ENCODE peak calls at places on chromosomes 1 and 21, in nine cellular contexts. One of them, this sample, is unnamed.

GRCh38 chr1:35031103-35031452 is 667 bp downstream of the ZMYM6 start:
- DNase-seq in Panc1: peak; percentile 10
- DNase-seq in prostate gland: peak; percentile 8
- DNase-seq in H7: peak; percentile 50
- DNase-seq in CD8-positive, alpha-beta T cell: peak; percentile 65
- DNase-seq in bronchial epithelial cell: peak; percentile 57
- DNase-seq in heart left ventricle: peak; percentile 11
- DNase-seq in ovary: peak; percentile 36
- DNase-seq in keratinocyte: no peak
- DNase-seq in this sample: peak; percentile 56

GRCh38 chr1:169307176-169307575 is 60.4 kb downstream of the NME7 start:
- DNase-seq in Panc1: no peak
- DNase-seq in prostate gland: no peak
- DNase-seq in H7: no peak
- DNase-seq in CD8-positive, alpha-beta T cell: no peak
- DNase-seq in bronchial epithelial cell: no peak
- DNase-seq in heart left ventricle: no peak
- DNase-seq in ovary: no peak
- DNase-seq in keratinocyte: no peak
- DNase-seq in this sample: no peak

GRCh38 chr21:46295177-46295711 is 9.1 kb downstream of the YBEY start:
- DNase-seq in Panc1: no peak
- DNase-seq in prostate gland: no peak
- DNase-seq in H7: peak; percentile 75
- DNase-seq in CD8-positive, alpha-beta T cell: no peak
- DNase-seq in bronchial epithelial cell: no peak
- DNase-seq in heart left ventricle: peak; percentile 31
- DNase-seq in ovary: no peak
- DNase-seq in keratinocyte: no peak
- DNase-seq in this sample: no peak

GRCh38 chr1:115478933-115479551 is 141.0 kb upstream of the NGF start:
- DNase-seq in Panc1: no peak
- DNase-seq in prostate gland: peak; percentile 24
- DNase-seq in H7: peak; percentile 57
- DNase-seq in CD8-positive, alpha-beta T cell: no peak
- DNase-seq in bronchial epithelial cell: peak; percentile 24
- DNase-seq in heart left ventricle: no peak
- DNase-seq in ovary: no peak
- DNase-seq in keratinocyte: no peak
- DNase-seq in this sample: no peak

GRCh38 chr1:43348809-43349593 is 9.8 kb upstream of the CDC20 start:
- DNase-seq in Panc1: peak; percentile 53
- DNase-seq in prostate gland: peak; percentile 87
- DNase-seq in H7: peak; percentile 100
- DNase-seq in CD8-positive, alpha-beta T cell: peak; percentile 90
- DNase-seq in bronchial epithelial cell: peak; percentile 67
- DNase-seq in heart left ventricle: peak; percentile 86
- DNase-seq in ovary: peak; percentile 75
- DNase-seq in keratinocyte: no peak
- DNase-seq in this sample: peak; percentile 92

GRCh38 chr1:230823835-230824485 is 44.4 kb downstream of the C1orf198 start:
- DNase-seq in Panc1: no peak
- DNase-seq in prostate gland: no peak
- DNase-seq in H7: no peak
- DNase-seq in CD8-positive, alpha-beta T cell: no peak
- DNase-seq in bronchial epithelial cell: peak; percentile 28
- DNase-seq in heart left ventricle: no peak
- DNase-seq in ovary: no peak
- DNase-seq in keratinocyte: no peak
- DNase-seq in this sample: no peak

GRCh38 chr21:44058652-44058964 is 46.5 kb downstream of the TRAPPC10 start:
- DNase-seq in Panc1: no peak
- DNase-seq in prostate gland: no peak
- DNase-seq in H7: no peak
- DNase-seq in CD8-positive, alpha-beta T cell: no peak
- DNase-seq in bronchial epithelial cell: no peak
- DNase-seq in heart left ventricle: no peak
- DNase-seq in ovary: no peak
- DNase-seq in keratinocyte: no peak
- DNase-seq in this sample: no peak

GRCh38 chr1:54950361-54951163 is 29.9 kb upstream of the TMEM61 start:
- DNase-seq in Panc1: peak; percentile 85
- DNase-seq in prostate gland: peak; percentile 75
- DNase-seq in H7: peak; percentile 81
- DNase-seq in CD8-positive, alpha-beta T cell: no peak
- DNase-seq in bronchial epithelial cell: peak; percentile 81
- DNase-seq in heart left ventricle: peak; percentile 52
- DNase-seq in ovary: peak; percentile 71
- DNase-seq in keratinocyte: no peak
- DNase-seq in this sample: peak; percentile 93

GRCh38 chr1:33163621-33164071 is 18.2 kb downstream of the TRIM62 start:
- DNase-seq in Panc1: no peak
- DNase-seq in prostate gland: no peak
- DNase-seq in H7: peak; percentile 67
- DNase-seq in CD8-positive, alpha-beta T cell: no peak
- DNase-seq in bronchial epithelial cell: no peak
- DNase-seq in heart left ventricle: no peak
- DNase-seq in ovary: no peak
- DNase-seq in keratinocyte: no peak
- DNase-seq in this sample: no peak

GRCh38 chr1:33159577-33159976 is 22.3 kb downstream of the TRIM62 start:
- DNase-seq in Panc1: no peak
- DNase-seq in prostate gland: no peak
- DNase-seq in H7: no peak
- DNase-seq in CD8-positive, alpha-beta T cell: no peak
- DNase-seq in bronchial epithelial cell: no peak
- DNase-seq in heart left ventricle: no peak
- DNase-seq in ovary: no peak
- DNase-seq in keratinocyte: no peak
- DNase-seq in this sample: no peak

GRCh38 chr1:33158366-33158765 is 23.5 kb downstream of the TRIM62 start:
- DNase-seq in Panc1: no peak
- DNase-seq in prostate gland: no peak
- DNase-seq in H7: no peak
- DNase-seq in CD8-positive, alpha-beta T cell: no peak
- DNase-seq in bronchial epithelial cell: no peak
- DNase-seq in heart left ventricle: no peak
- DNase-seq in ovary: no peak
- DNase-seq in keratinocyte: no peak
- DNase-seq in this sample: no peak

GRCh38 chr1:33162141-33162540 is 19.7 kb downstream of the TRIM62 start:
- DNase-seq in Panc1: no peak
- DNase-seq in prostate gland: no peak
- DNase-seq in H7: no peak
- DNase-seq in CD8-positive, alpha-beta T cell: no peak
- DNase-seq in bronchial epithelial cell: no peak
- DNase-seq in heart left ventricle: no peak
- DNase-seq in ovary: no peak
- DNase-seq in keratinocyte: no peak
- DNase-seq in this sample: no peak

GRCh38 chr1:33161061-33161681 is 20.7 kb downstream of the TRIM62 start:
- DNase-seq in Panc1: no peak
- DNase-seq in prostate gland: no peak
- DNase-seq in H7: peak; percentile 82
- DNase-seq in CD8-positive, alpha-beta T cell: no peak
- DNase-seq in bronchial epithelial cell: no peak
- DNase-seq in heart left ventricle: peak; percentile 77
- DNase-seq in ovary: peak; percentile 73
- DNase-seq in keratinocyte: no peak
- DNase-seq in this sample: peak; percentile 48
- H3K36me3 ChIP-seq in Panc1: no peaks in the 10 kb centered on the region
- H3K36me3 ChIP-seq in prostate gland: no peaks in the 10 kb centered on the region
- H3K36me3 ChIP-seq in H7: peaks cover 2% of the 10 kb centered on the region
- H3K36me3 ChIP-seq in CD8-positive, alpha-beta T cell: peaks cover 4% of the 10 kb centered on the region
- H3K36me3 ChIP-seq in bronchial epithelial cell: peaks cover 1% of the 10 kb centered on the region
- H3K36me3 ChIP-seq in heart left ventricle: peaks cover 24% of the 10 kb centered on the region
- H3K36me3 ChIP-seq in ovary: no peaks in the 10 kb centered on the region
- H3K36me3 ChIP-seq in keratinocyte: peaks cover 23% of the 10 kb centered on the region
- H3K36me3 ChIP-seq in this sample: no peaks in the 10 kb centered on the region

GRCh38 chr1:1567831-1568380 is 6.8 kb downstream of the SSU72 start:
- DNase-seq in Panc1: no peak
- DNase-seq in prostate gland: no peak
- DNase-seq in H7: peak; percentile 57
- DNase-seq in CD8-positive, alpha-beta T cell: no peak
- DNase-seq in bronchial epithelial cell: no peak
- DNase-seq in heart left ventricle: no peak
- DNase-seq in ovary: no peak
- DNase-seq in keratinocyte: no peak
- DNase-seq in this sample: no peak

GRCh38 chr1:1564278-1564677 is 10.4 kb downstream of the SSU72 start:
- DNase-seq in Panc1: no peak
- DNase-seq in prostate gland: no peak
- DNase-seq in H7: no peak
- DNase-seq in CD8-positive, alpha-beta T cell: no peak
- DNase-seq in bronchial epithelial cell: no peak
- DNase-seq in heart left ventricle: no peak
- DNase-seq in ovary: no peak
- DNase-seq in keratinocyte: no peak
- DNase-seq in this sample: no peak

GRCh38 chr1:1563688-1564087 is 11.0 kb downstream of the SSU72 start:
- DNase-seq in Panc1: no peak
- DNase-seq in prostate gland: no peak
- DNase-seq in H7: no peak
- DNase-seq in CD8-positive, alpha-beta T cell: no peak
- DNase-seq in bronchial epithelial cell: no peak
- DNase-seq in heart left ventricle: no peak
- DNase-seq in ovary: no peak
- DNase-seq in keratinocyte: no peak
- DNase-seq in this sample: peak; percentile 90

GRCh38 chr1:1567152-1567830 is 7.4 kb downstream of the SSU72 start:
- DNase-seq in Panc1: no peak
- DNase-seq in prostate gland: no peak
- DNase-seq in H7: no peak
- DNase-seq in CD8-positive, alpha-beta T cell: no peak
- DNase-seq in bronchial epithelial cell: no peak
- DNase-seq in heart left ventricle: no peak
- DNase-seq in ovary: no peak
- DNase-seq in keratinocyte: no peak
- DNase-seq in this sample: no peak

DNA sequence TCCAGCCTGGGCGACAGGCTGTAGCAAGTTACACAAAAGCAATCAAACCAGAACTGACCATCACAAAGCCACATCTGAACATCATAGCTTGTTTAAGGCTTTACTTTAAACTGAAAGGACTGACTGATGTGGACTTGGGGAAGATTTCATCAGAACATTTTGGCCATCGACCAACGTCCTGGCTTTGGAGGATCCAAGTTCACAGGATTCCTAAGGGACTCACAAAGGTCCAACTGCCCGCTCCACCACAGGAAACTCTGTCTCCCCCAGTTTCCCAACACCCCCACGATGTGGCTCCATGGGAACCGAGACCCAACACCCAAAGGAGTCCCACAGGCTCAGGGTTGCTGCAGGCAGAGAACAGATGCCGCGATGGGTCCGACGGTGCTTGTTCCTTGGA is 9.3 kb downstream of the SSU72 start:
- DNase-seq in Panc1: no peak
- DNase-seq in prostate gland: no peak
- DNase-seq in H7: no peak
- DNase-seq in CD8-positive, alpha-beta T cell: no peak
- DNase-seq in bronchial epithelial cell: no peak
- DNase-seq in heart left ventricle: no peak
- DNase-seq in ovary: no peak
- DNase-seq in keratinocyte: no peak
- DNase-seq in this sample: no peak
- H3K36me3 ChIP-seq in Panc1: peaks cover 11% of the 10 kb centered on the region
- H3K36me3 ChIP-seq in prostate gland: peaks cover 12% of the 10 kb centered on the region
- H3K36me3 ChIP-seq in H7: peaks cover 22% of the 10 kb centered on the region
- H3K36me3 ChIP-seq in CD8-positive, alpha-beta T cell: peaks cover 35% of the 10 kb centered on the region
- H3K36me3 ChIP-seq in bronchial epithelial cell: peaks cover 29% of the 10 kb centered on the region
- H3K36me3 ChIP-seq in heart left ventricle: peaks cover 52% of the 10 kb centered on the region
- H3K36me3 ChIP-seq in ovary: no peaks in the 10 kb centered on the region
- H3K36me3 ChIP-seq in keratinocyte: peaks cover 26% of the 10 kb centered on the region
- H3K36me3 ChIP-seq in this sample: peaks cover 65% of the 10 kb centered on the region

DNA sequence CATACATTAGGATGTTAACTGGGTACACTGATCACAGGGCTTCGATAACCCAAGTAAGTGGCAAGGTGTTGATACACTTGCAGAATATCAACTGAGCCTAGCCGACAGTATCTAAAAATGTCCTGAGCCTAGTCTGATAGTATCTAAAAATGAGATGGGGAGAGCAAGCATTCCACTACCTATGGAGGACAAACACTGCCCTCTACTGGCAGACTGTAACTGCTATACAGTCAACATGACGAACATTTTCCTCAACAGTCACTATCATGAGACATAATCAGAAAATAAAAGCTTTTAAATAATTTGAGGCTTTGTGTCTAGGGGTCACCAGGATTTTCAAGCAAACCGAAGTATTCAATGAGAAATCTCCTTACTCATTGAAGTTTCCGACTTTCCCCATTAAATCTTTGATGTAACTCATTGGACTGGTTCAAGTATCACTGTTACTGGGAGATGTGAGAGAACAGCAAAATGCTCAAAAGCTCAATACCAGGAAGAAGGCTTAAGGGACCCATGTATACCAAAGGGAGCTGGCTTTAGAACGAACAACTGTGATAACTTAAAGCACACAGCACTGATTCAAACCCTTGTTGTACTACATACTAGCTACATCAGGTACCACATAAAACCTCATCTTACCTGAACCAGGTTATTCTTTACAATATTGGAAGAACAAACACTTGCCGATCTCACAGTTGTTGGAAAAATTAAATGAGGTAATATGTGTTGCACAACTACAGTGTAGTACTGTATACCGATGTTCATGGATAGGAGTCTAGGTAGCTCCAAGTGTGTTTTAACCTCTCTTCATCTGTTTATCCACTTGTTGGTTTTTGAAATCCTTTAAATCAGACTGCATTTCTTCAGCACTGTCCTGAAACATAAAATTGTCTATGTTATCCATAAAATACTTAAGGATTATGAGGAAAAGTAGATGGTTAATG is 31.1 kb upstream of the SLC45A3 start:
- DNase-seq in Panc1: peak; percentile 70
- DNase-seq in prostate gland: peak; percentile 90
- DNase-seq in H7: peak; percentile 76
- DNase-seq in CD8-positive, alpha-beta T cell: peak; percentile 66
- DNase-seq in bronchial epithelial cell: peak; percentile 71
- DNase-seq in heart left ventricle: peak; percentile 70
- DNase-seq in ovary: peak; percentile 74
- DNase-seq in keratinocyte: peak; percentile 7
- DNase-seq in this sample: peak; percentile 85
- H3K36me3 ChIP-seq in Panc1: peaks cover 27% of the 10 kb centered on the region
- H3K36me3 ChIP-seq in prostate gland: no peaks in the 10 kb centered on the region
- H3K36me3 ChIP-seq in H7: peaks cover 7% of the 10 kb centered on the region
- H3K36me3 ChIP-seq in CD8-positive, alpha-beta T cell: peaks cover 4% of the 10 kb centered on the region
- H3K36me3 ChIP-seq in bronchial epithelial cell: peaks cover 8% of the 10 kb centered on the region
- H3K36me3 ChIP-seq in heart left ventricle: peaks cover 29% of the 10 kb centered on the region
- H3K36me3 ChIP-seq in ovary: no peaks in the 10 kb centered on the region
- H3K36me3 ChIP-seq in keratinocyte: peaks cover 12% of the 10 kb centered on the region
- H3K36me3 ChIP-seq in this sample: no peaks in the 10 kb centered on the region

DNA sequence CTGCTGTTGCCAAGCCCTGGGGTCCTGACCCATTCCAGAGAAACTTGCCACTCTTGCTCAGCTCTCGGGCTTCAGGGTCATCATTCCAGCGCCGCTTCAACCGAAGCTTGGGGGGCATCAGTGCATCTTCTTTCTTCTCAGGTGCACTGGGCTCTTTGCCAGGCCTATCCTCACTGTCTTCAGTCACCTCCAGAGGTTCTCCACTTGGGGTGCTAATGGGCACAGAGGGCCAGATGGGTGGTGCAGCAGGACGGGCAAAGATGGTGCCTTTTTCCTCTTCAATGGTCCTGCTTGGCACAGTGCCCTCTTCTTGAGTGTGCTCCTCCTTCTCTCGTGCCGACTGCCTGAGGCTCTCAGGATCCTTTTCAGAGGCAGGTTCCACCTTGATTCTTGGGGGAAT is 13.3 kb downstream of the ETV3 start:
- DNase-seq in Panc1: no peak
- DNase-seq in prostate gland: no peak
- DNase-seq in H7: no peak
- DNase-seq in CD8-positive, alpha-beta T cell: no peak
- DNase-seq in bronchial epithelial cell: no peak
- DNase-seq in heart left ventricle: no peak
- DNase-seq in ovary: no peak
- DNase-seq in keratinocyte: no peak
- DNase-seq in this sample: peak; percentile 5
- H3K36me3 ChIP-seq in Panc1: peaks cover 13% of the 10 kb centered on the region
- H3K36me3 ChIP-seq in prostate gland: peaks cover 11% of the 10 kb centered on the region
- H3K36me3 ChIP-seq in H7: peaks cover 21% of the 10 kb centered on the region
- H3K36me3 ChIP-seq in CD8-positive, alpha-beta T cell: peaks cover 40% of the 10 kb centered on the region
- H3K36me3 ChIP-seq in bronchial epithelial cell: peaks cover 15% of the 10 kb centered on the region
- H3K36me3 ChIP-seq in heart left ventricle: peaks cover 76% of the 10 kb centered on the region
- H3K36me3 ChIP-seq in ovary: no peaks in the 10 kb centered on the region
- H3K36me3 ChIP-seq in keratinocyte: peaks cover 32% of the 10 kb centered on the region
- H3K36me3 ChIP-seq in this sample: no peaks in the 10 kb centered on the region